ENCODE peak calls at places on chromosomes 5 and 9, in six cellular contexts. N is AG10803; J is activated CD8-positive, alpha-beta T cell treated with anti-CD3 and anti-CD28 coated beads for 36 hours; E is amygdala; Y is stimulated activated CD4-positive, alpha-beta T cell treated with anti-CD3 and anti-CD28 coated beads, Interleukin-4, amount 100 ng/mL, for 48 hours; K is head of caudate nucleus. V is an unnamed sample.

GRCh38 chr9:134789168-134789567 is 91.4 kb upstream of the FCN2 start:
- DNase-seq in E (no peak), N (no peak), K (no peak), J (no peak), Y (no peak), V (no peak)

GRCh38 chr9:118614011-118614410 is 755.2 kb downstream of the BRINP1 start:
- DNase-seq in K (no peak), E (no peak), Y (no peak), N (no peak), J (no peak), V (no peak)

GRCh38 chr9:107019216-107019615 is 156.2 kb downstream of the ZNF462 start:
- DNase-seq in Y (no peak), J (no peak), K (no peak), N (peak; percentile 84), E (no peak), V (no peak)

GRCh38 chr5:88722546-88722945 is 160.4 kb downstream of the MEF2C start:
- DNase-seq in N (no peak), K (no peak), J (no peak), Y (no peak), E (no peak), V (no peak)

GRCh38 chr9:124812401-124813016 is 35.6 kb downstream of the OLFML2A start:
- DNase-seq in J (peak; percentile 47), E (no peak), N (peak; percentile 89), K (no peak), Y (no peak), V (peak; percentile 34)

GRCh38 chr5:32443145-32443540 is 1.4 kb downstream of the ZFR start:
- DNase-seq in Y (no peak), E (no peak), K (no peak), N (peak; percentile 43), J (peak; percentile 51), V (no peak)

GRCh38 chr5:178351221-178351825 is 118.7 kb upstream of the PHYKPL start:
- DNase-seq in N (no peak), E (no peak), Y (no peak), K (no peak), J (no peak), V (no peak)

GRCh38 chr5:65326912-65327311 is 154.8 kb downstream of the ADAMTS6 start:
- DNase-seq in J (no peak), Y (no peak), K (no peak), E (no peak), N (peak; percentile 81), V (no peak)

GRCh38 chr5:56155085-56155484 is 78.0 kb downstream of the ANKRD55 start:
- DNase-seq in K (no peak), J (peak; percentile 51), N (no peak), E (no peak), Y (no peak), V (no peak)

GRCh38 chr9:76817489-76817888 is 53.3 kb downstream of the PCA3 start:
- DNase-seq in K (no peak), Y (no peak), N (peak; percentile 72), J (no peak), E (no peak), V (no peak)

GRCh38 chr5:90932052-90932699 is 373.6 kb downstream of the ADGRV1 start:
- DNase-seq in N (peak; percentile 59), K (peak; percentile 24), E (peak; percentile 0), Y (peak; percentile 2), J (peak; percentile 33), V (peak; percentile 73)

GRCh38 chr9:92804727-92805126 is 40.1 kb upstream of the BICD2 start:
- DNase-seq in E (no peak), N (peak; percentile 29), J (no peak), Y (no peak), K (no peak), V (no peak)

GRCh38 chr5:179118338-179118737 is 58.2 kb downstream of the ZNF354C start:
- DNase-seq in K (no peak), J (no peak), N (no peak), Y (no peak), E (no peak), V (no peak)

GRCh38 chr5:90119531-90119940 is 290.0 kb downstream of the CETN3 start:
- DNase-seq in K (no peak), J (no peak), Y (no peak), N (peak; percentile 14), E (no peak), V (no peak)

GRCh38 chr5:103475629-103476240 is 86.9 kb downstream of the NUDT12 start:
- DNase-seq in N (peak; percentile 58), K (no peak), Y (no peak), E (no peak), J (no peak), V (no peak)

GRCh38 chr9:125904155-125904841 is 157.1 kb downstream of the PBX3 start:
- DNase-seq in N (no peak), J (no peak), Y (no peak), E (no peak), K (no peak), V (no peak)

GRCh38 chr9:136985027-136985602 is 2.3 kb downstream of the LCNL1 start:
- DNase-seq in Y (no peak), N (no peak), E (no peak), K (no peak), J (no peak), V (no peak)

GRCh38 chr5:160701403-160701802 is 150.6 kb downstream of the ATP10B start:
- DNase-seq in N (no peak), J (no peak), K (no peak), E (no peak), Y (no peak), V (no peak)

GRCh38 chr5:50963647-50964584 is 297.5 kb downstream of the PARP8 start:
- DNase-seq in Y (no peak), E (no peak), K (no peak), J (no peak), N (no peak), V (no peak)

GRCh38 chr9:135410831-135411473 is 68.6 kb upstream of the PPP1R26 start:
- DNase-seq in N (no peak), J (no peak), E (no peak), Y (no peak), K (no peak), V (no peak)

GRCh38 chr9:94782367-94783120 is 56.0 kb downstream of the AOPEP start:
- DNase-seq in N (peak; percentile 92), Y (no peak), E (no peak), J (no peak), K (no peak), V (no peak)

GRCh38 chr9:132894343-132894742 is 15.6 kb downstream of the SPACA9 start:
- DNase-seq in N (no peak), Y (no peak), E (no peak), J (no peak), K (no peak), V (no peak)

GRCh38 chr5:68067353-68067752 is 148.2 kb upstream of the PIK3R1 start:
- DNase-seq in E (no peak), N (peak; percentile 41), K (no peak), Y (no peak), J (no peak), V (no peak)

GRCh38 chr5:136193396-136193935 is 504 bp upstream of the SMIM32 start:
- DNase-seq in E (no peak), K (no peak), J (no peak), N (no peak), Y (no peak), V (no peak)

GRCh38 chr5:35246411-35246810 is 16.1 kb upstream of the PRLR start:
- DNase-seq in N (no peak), E (no peak), K (no peak), J (no peak), Y (no peak), V (no peak)

GRCh38 chr5:174877987-174878386 is 153.6 kb downstream of the MSX2 start:
- DNase-seq in K (no peak), N (no peak), Y (no peak), J (no peak), E (no peak), V (no peak)

GRCh38 chr5:149831492-149831891 is 101.4 kb downstream of the PPARGC1B start:
- DNase-seq in J (peak; percentile 81), E (no peak), Y (peak; percentile 15), K (no peak), N (peak; percentile 3), V (no peak)

GRCh38 chr5:123089971-123090640 is 1.1 kb downstream of the PRDM6 start:
- DNase-seq in Y (no peak), K (no peak), N (peak; percentile 24), J (no peak), E (no peak), V (no peak)

GRCh38 chr9:120947222-120947621 is 20.6 kb upstream of the TRAF1 start:
- DNase-seq in E (no peak), N (no peak), J (no peak), K (no peak), Y (no peak), V (no peak)

GRCh38 chr9:90069107-90069506 is 464.3 kb downstream of the GADD45G start:
- DNase-seq in J (no peak), Y (no peak), E (no peak), N (no peak), K (no peak), V (no peak)

GRCh38 chr9:119803679-119804078 is 434.4 kb upstream of the BRINP1 start:
- DNase-seq in Y (no peak), E (no peak), N (no peak), J (no peak), K (no peak), V (no peak)

GRCh38 chr5:3593771-3594513 is 1.7 kb upstream of the IRX1 start:
- DNase-seq in Y (no peak), K (no peak), E (no peak), J (no peak), N (no peak), V (no peak)

GRCh38 chr5:94903719-94904118 is 285.2 kb downstream of the SLF1 start:
- DNase-seq in Y (no peak), J (no peak), K (no peak), E (no peak), N (no peak), V (no peak)

GRCh38 chr5:72248352-72249032 is 71.5 kb downstream of the MRPS27 start:
- DNase-seq in N (peak; percentile 91), E (no peak), Y (no peak), K (peak; percentile 38), J (no peak), V (no peak)

GRCh38 chr5:139403418-139403786 is 487 bp downstream of the SPATA24 start:
- DNase-seq in J (no peak), N (no peak), E (no peak), K (no peak), Y (no peak), V (no peak)

GRCh38 chr5:158895573-158895972 is 204.1 kb downstream of the EBF1 start:
- DNase-seq in K (no peak), E (no peak), J (no peak), N (peak; percentile 56), Y (no peak), V (no peak)

GRCh38 chr5:675111-675875 is 17.9 kb downstream of the TPPP start:
- DNase-seq in J (no peak), K (no peak), Y (no peak), N (no peak), E (no peak), V (no peak)